ENCODE peak calls at places on chromosome X, in four cellular contexts. M is neuronal stem cell; X is CD8-positive, alpha-beta T cell; W is mesenchymal stem cell. S is an unnamed sample. For H3K36me3, the result is how much of the 10 kb centered on the place peaks cover.

GRCh38 chrX:24357101-24357500 is 3.3 kb upstream of the SUPT20HL1 start:
- DNase-seq in M (no peak), X (no peak), W (peak), S (peak)

GRCh38 chrX:154348646-154349358 is 25.6 kb downstream of the FLNA start:
- DNase-seq in X (no peak), M (no peak), W (no peak), S (peak)

GRCh38 chrX:51891821-51892551 is 1.4 kb upstream of the MAGED1 start:
- DNase-seq in W (peak), X (no peak), M (no peak), S (peak)

GRCh38 chrX:107325467-107325866 is 119.1 kb downstream of the DNAAF6 start:
- DNase-seq in W (no peak), X (no peak), M (no peak), S (no peak)

GRCh38 chrX:130025256-130025655 is 42.8 kb downstream of the BCORL1 start:
- DNase-seq in M (no peak), W (no peak), X (no peak), S (no peak)

GRCh38 chrX:72020788-72021187 is 110.1 kb downstream of the NHSL2 start:
- DNase-seq in X (no peak), W (no peak), M (no peak), S (no peak)

GRCh38 chrX:130575831-130576404 is 174.1 kb downstream of the RBMX2 start:
- DNase-seq in W (peak), M (peak), X (peak), S (peak)

GRCh38 chrX:482192-482701 is 95.5 kb upstream of the PPP2R3B start:
- DNase-seq in X (no peak), W (no peak), M (no peak), S (no peak)

GRCh38 chrX:114584983-114585842 is 1.3 kb downstream of the HTR2C start:
- DNase-seq in M (no peak), X (no peak), W (no peak), S (peak)

GRCh38 chrX:38819709-38820108 is 18.4 kb downstream of the MID1IP1 start:
- DNase-seq in W (no peak), M (no peak), X (no peak), S (no peak)

GRCh38 chrX:11446331-11446730 is 153.1 kb downstream of the AMELX start:
- DNase-seq in X (no peak), W (no peak), M (no peak), S (no peak)

GRCh38 chrX:153740631-153741222 is 16.1 kb downstream of the ABCD1 start:
- DNase-seq in W (no peak), M (no peak), X (no peak), S (peak)

GRCh38 chrX:136754641-136755040 is 26.1 kb downstream of the ARHGEF6 start:
- DNase-seq in M (no peak), X (peak), W (no peak), S (peak)

GRCh38 chrX:10041383-10041782 is 74.2 kb downstream of the CLDN34 start:
- DNase-seq in X (no peak), W (no peak), M (no peak), S (no peak)

GRCh38 chrX:119238557-119238956 is 2.5 kb downstream of the PGRMC1 start:
- DNase-seq in M (no peak), W (peak), X (no peak), S (peak)

GRCh38 chrX:150421816-150422215 is 58.7 kb downstream of the MAMLD1 start:
- DNase-seq in W (no peak), M (no peak), X (no peak), S (peak)

GRCh38 chrX:6292599-6292998 is 63.9 kb upstream of the NLGN4X start:
- DNase-seq in X (no peak), M (no peak), W (no peak), S (no peak)

GRCh38 chrX:9320940-9321339 is 143.9 kb upstream of the TBL1X start:
- DNase-seq in M (no peak), X (no peak), W (no peak), S (no peak)

GRCh38 chrX:107025538-107025937 is 25.5 kb upstream of the MORC4 start:
- DNase-seq in W (peak), X (no peak), M (peak), S (no peak)

GRCh38 chrX:23792861-23793553 is 10.0 kb downstream of the SAT1 start:
- DNase-seq in X (no peak), W (no peak), M (no peak), S (no peak)

GRCh38 chrX:149993989-149994388 is 55.7 kb upstream of the EOLA2 start:
- DNase-seq in X (no peak), W (no peak), M (no peak), S (no peak)

GRCh38 chrX:368811-369562 is 17.7 kb downstream of the PPP2R3B start:
- DNase-seq in X (no peak), W (peak), M (no peak), S (peak)

GRCh38 chrX:19535481-19535880 is 20.2 kb upstream of the MAP3K15 start:
- DNase-seq in X (no peak), M (no peak), W (peak), S (peak)

GRCh38 chrX:139094671-139095592 is 383.4 kb upstream of the FGF13 start:
- DNase-seq in X (no peak), W (no peak), M (no peak), S (no peak)

GRCh38 chrX:84188320-84188834 is 378 bp upstream of the RPS6KA6 start:
- DNase-seq in X (no peak), M (no peak), W (peak), S (peak)

GRCh38 chrX:110181459-110182137 is 136.3 kb downstream of the AMMECR1 start:
- DNase-seq in X (no peak), W (no peak), M (no peak), S (no peak)

GRCh38 chrX:40058719-40059118 is 39.0 kb downstream of the BCOR start:
- DNase-seq in W (no peak), M (no peak), X (no peak), S (no peak)

GRCh38 chrX:50343917-50344316 is 126.7 kb downstream of the DGKK start:
- DNase-seq in X (no peak), W (no peak), M (no peak), S (no peak)

GRCh38 chrX:41468647-41469323 is 21.6 kb downstream of the NYX start:
- DNase-seq in X (no peak), W (peak), M (no peak), S (peak)

GRCh38 chrX:123920065-123920785 is 41.3 kb upstream of the STAG2 start:
- DNase-seq in X (no peak), W (peak), M (no peak), S (peak)

GRCh38 chrX:21740329-21741274 is 17.3 kb downstream of the SMPX start:
- DNase-seq in X (no peak), M (no peak), W (no peak), S (no peak)

GRCh38 chrX:57651169-57651919 is 28.7 kb downstream of the NLRP2B start:
- DNase-seq in M (no peak), X (no peak), W (no peak), S (no peak)

GRCh38 chrX:83022020-83022419 is 486.1 kb upstream of the POU3F4 start:
- DNase-seq in M (no peak), X (no peak), W (peak), S (no peak)

GRCh38 chrX:71466979-71467523 is 65.9 kb upstream of the OGT start:
- DNase-seq in W (no peak), X (no peak), M (no peak), S (no peak)

GRCh38 chrX:32472364-32472763 is 739.0 kb downstream of the DMD start:
- DNase-seq in M (no peak), W (no peak), X (no peak), S (no peak)

GRCh38 chrX:10450229-10450958 is 170.0 kb downstream of the MID1 start:
- DNase-seq in W (peak), X (no peak), M (no peak), S (no peak)

GRCh38 chrX:19540076-19540475 is 24.8 kb upstream of the MAP3K15 start:
- DNase-seq in W (no peak), M (no peak), X (no peak), S (no peak)

DNA sequence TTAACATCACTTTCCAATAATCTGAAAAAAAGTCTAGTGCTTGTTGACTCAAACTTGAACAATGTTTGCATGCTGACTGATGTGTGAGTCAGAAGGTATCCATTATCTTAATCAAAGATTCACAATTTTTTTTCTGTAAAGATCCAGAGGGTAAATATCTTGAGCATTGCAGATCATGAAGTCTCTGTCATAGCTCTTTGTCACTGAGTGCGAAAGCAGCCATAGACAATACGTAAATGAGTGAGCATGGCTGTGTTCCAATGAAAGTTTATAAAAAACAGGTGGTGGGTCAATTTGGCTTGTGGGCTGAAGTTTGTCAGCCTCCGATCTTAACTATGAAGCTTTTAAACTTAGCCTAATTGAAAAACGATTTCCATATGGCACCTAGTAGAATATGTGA is 37.7 kb downstream of the NHS start:
- DNase-seq in X (no peak), M (no peak), W (peak), S (no peak)
- H3K4me3 ChIP-seq in X (no peak), M (no peak), W (peak), S (no peak)

GRCh38 chrX:68568136-68568535 is 69.3 kb downstream of the YIPF6 start:
- DNase-seq in X (no peak), M (no peak), W (no peak), S (no peak)

GRCh38 chrX:68574240-68574639 is 73.2 kb upstream of the STARD8 start:
- DNase-seq in X (no peak), W (no peak), M (no peak), S (no peak)

GRCh38 chrX:68571292-68572256 is 72.7 kb downstream of the YIPF6 start:
- DNase-seq in W (peak), X (no peak), M (no peak), S (peak)

GRCh38 chrX:68570598-68570997 is 71.7 kb downstream of the YIPF6 start:
- DNase-seq in W (no peak), M (no peak), X (no peak), S (no peak)
- H3K36me3 ChIP-seq in W (under half), M (under half), X (under half), S (under half)

GRCh38 chrX:13647709-13648212 is 5.2 kb upstream of the TCEANC start:
- DNase-seq in W (peak), M (no peak), X (peak), S (no peak)
- H3K4me3 ChIP-seq in W (no peak), M (no peak), X (no peak), S (no peak)

GRCh38 chrX:15820106-15821073 is 30.1 kb downstream of the ZRSR2 start:
- DNase-seq in M (no peak), W (peak), X (no peak), S (peak)

GRCh38 chrX:15822922-15823321 is 31.7 kb downstream of the AP1S2 start:
- DNase-seq in W (no peak), M (no peak), X (no peak), S (no peak)
- H3K36me3 ChIP-seq in W (half or more), M (half or more), X (under half), S (under half)

GRCh38 chrX:120561634-120562568 is 1.1 kb upstream of the CUL4B start:
- DNase-seq in M (no peak), W (no peak), X (no peak), S (no peak)

GRCh38 chrX:120564925-120565324 is 4.2 kb upstream of the CUL4B start:
- DNase-seq in W (no peak), M (no peak), X (no peak), S (no peak)

GRCh38 chrX:120560842-120561633 is at the start of gene CUL4B:
- DNase-seq in W (peak), M (peak), X (peak), S (peak)

GRCh38 chrX:120560405-120560841 is 339 bp downstream of the CUL4B start:
- DNase-seq in X (peak), M (no peak), W (peak), S (no peak)

DNA sequence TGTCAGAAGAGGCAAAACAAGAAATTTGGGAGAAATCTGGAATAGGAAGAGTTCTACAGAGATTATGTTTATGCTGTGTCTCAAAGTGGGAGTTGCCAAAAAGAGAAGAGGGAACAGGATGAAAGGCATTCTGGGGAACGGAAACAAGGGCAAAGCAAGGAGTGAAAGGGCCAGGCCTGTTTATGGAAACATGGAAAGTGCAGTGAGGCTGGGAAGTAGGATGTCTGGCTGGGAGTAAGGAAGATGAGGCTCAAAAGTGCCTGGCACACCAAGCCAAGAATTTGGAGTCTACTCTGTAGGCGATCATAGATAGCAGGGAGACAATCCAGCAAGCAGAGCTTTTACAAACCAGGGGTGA is 1.8 kb upstream of the CUL4B start:
- DNase-seq in M (no peak), W (no peak), X (no peak), S (no peak)
- H3K4me3 ChIP-seq in M (no peak), W (peak), X (no peak), S (no peak)

DNA sequence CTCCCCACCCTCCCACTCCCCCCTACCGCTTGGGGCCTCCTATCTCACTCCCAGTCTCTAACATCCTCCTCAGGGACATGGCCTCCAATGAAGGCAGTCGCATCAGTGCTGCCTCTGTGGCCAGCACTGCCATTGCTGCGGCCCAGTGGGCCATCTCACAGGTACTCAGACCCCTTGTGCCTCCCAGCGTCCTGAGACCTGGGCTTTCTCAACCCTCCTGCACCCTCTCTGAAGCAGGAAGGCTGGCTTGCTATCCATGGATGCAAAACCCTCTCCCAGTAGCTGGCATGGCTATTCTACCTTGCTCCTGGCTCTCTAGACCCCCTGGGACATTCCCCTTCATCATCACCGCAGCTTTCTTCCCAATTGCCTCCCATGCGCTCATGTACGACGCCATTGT is 13.3 kb upstream of the UBA1 start:
- DNase-seq in M (no peak), X (no peak), W (no peak), S (peak)
- H3K36me3 ChIP-seq in M (half or more), X (under half), W (half or more), S (under half)